ENCODE peak calls at places on chromosomes 7 and 10, in eight cellular contexts. One of them, this sample, is unnamed.

GRCh38 chr7:158013085-158013668 is 574.4 kb downstream of the PTPRN2 start:
- DNase-seq in pancreas: no peak
- DNase-seq in neural progenitor cell: no peak
- DNase-seq in colonic mucosa: no peak
- DNase-seq in uterus: no peak
- DNase-seq in cardiac muscle cell: no peak
- DNase-seq in suprapubic skin: no peak
- DNase-seq in ovary: no peak
- DNase-seq in this sample: no peak

GRCh38 chr10:120987359-120987758 is 136.2 kb downstream of the WDR11 start:
- DNase-seq in pancreas: no peak
- DNase-seq in neural progenitor cell: no peak
- DNase-seq in colonic mucosa: no peak
- DNase-seq in uterus: no peak
- DNase-seq in cardiac muscle cell: no peak
- DNase-seq in suprapubic skin: no peak
- DNase-seq in ovary: no peak
- DNase-seq in this sample: no peak

GRCh38 chr10:106226831-106227230 is 937.7 kb downstream of the SORCS1 start:
- DNase-seq in pancreas: no peak
- DNase-seq in neural progenitor cell: no peak
- DNase-seq in colonic mucosa: no peak
- DNase-seq in uterus: no peak
- DNase-seq in cardiac muscle cell: no peak
- DNase-seq in suprapubic skin: no peak
- DNase-seq in ovary: no peak
- DNase-seq in this sample: no peak

GRCh38 chr10:33837736-33838135 is 503.3 kb upstream of the NRP1 start:
- DNase-seq in pancreas: no peak
- DNase-seq in neural progenitor cell: no peak
- DNase-seq in colonic mucosa: no peak
- DNase-seq in uterus: no peak
- DNase-seq in cardiac muscle cell: no peak
- DNase-seq in suprapubic skin: no peak
- DNase-seq in ovary: no peak
- DNase-seq in this sample: no peak

GRCh38 chr7:106344861-106345260 is 60.1 kb upstream of the NAMPT start:
- DNase-seq in pancreas: no peak
- DNase-seq in neural progenitor cell: no peak
- DNase-seq in colonic mucosa: no peak
- DNase-seq in uterus: no peak
- DNase-seq in cardiac muscle cell: peak
- DNase-seq in suprapubic skin: no peak
- DNase-seq in ovary: no peak
- DNase-seq in this sample: no peak

GRCh38 chr10:63083904-63084689 is 49.0 kb upstream of the NRBF2 start:
- DNase-seq in pancreas: peak
- DNase-seq in neural progenitor cell: peak
- DNase-seq in colonic mucosa: peak
- DNase-seq in uterus: peak
- DNase-seq in cardiac muscle cell: peak
- DNase-seq in suprapubic skin: peak
- DNase-seq in ovary: peak
- DNase-seq in this sample: no peak

GRCh38 chr10:6141296-6142151 is 52.7 kb downstream of the RBM17 start:
- DNase-seq in pancreas: no peak
- DNase-seq in neural progenitor cell: no peak
- DNase-seq in colonic mucosa: no peak
- DNase-seq in uterus: no peak
- DNase-seq in cardiac muscle cell: peak
- DNase-seq in suprapubic skin: no peak
- DNase-seq in ovary: no peak
- DNase-seq in this sample: peak

GRCh38 chr10:87860156-87860795 is 3.1 kb downstream of the KLLN start:
- DNase-seq in pancreas: no peak
- DNase-seq in neural progenitor cell: peak
- DNase-seq in colonic mucosa: no peak
- DNase-seq in uterus: no peak
- DNase-seq in cardiac muscle cell: peak
- DNase-seq in suprapubic skin: no peak
- DNase-seq in ovary: no peak
- DNase-seq in this sample: peak

GRCh38 chr7:305410-306151 is 15.6 kb downstream of the FOXL3 start:
- DNase-seq in pancreas: no peak
- DNase-seq in neural progenitor cell: no peak
- DNase-seq in colonic mucosa: no peak
- DNase-seq in uterus: no peak
- DNase-seq in cardiac muscle cell: no peak
- DNase-seq in suprapubic skin: no peak
- DNase-seq in ovary: peak
- DNase-seq in this sample: no peak

GRCh38 chr7:12107841-12108249 is 103.2 kb upstream of the TMEM106B start:
- DNase-seq in pancreas: no peak
- DNase-seq in neural progenitor cell: no peak
- DNase-seq in colonic mucosa: no peak
- DNase-seq in uterus: no peak
- DNase-seq in cardiac muscle cell: no peak
- DNase-seq in suprapubic skin: no peak
- DNase-seq in ovary: no peak
- DNase-seq in this sample: no peak

GRCh38 chr7:113085781-113086390 is 741 bp downstream of the GPR85 start:
- DNase-seq in pancreas: no peak
- DNase-seq in neural progenitor cell: peak
- DNase-seq in colonic mucosa: no peak
- DNase-seq in uterus: no peak
- DNase-seq in cardiac muscle cell: peak
- DNase-seq in suprapubic skin: no peak
- DNase-seq in ovary: no peak
- DNase-seq in this sample: no peak

GRCh38 chr7:13875496-13876074 is 113.9 kb downstream of the ETV1 start:
- DNase-seq in pancreas: no peak
- DNase-seq in neural progenitor cell: no peak
- DNase-seq in colonic mucosa: no peak
- DNase-seq in uterus: no peak
- DNase-seq in cardiac muscle cell: no peak
- DNase-seq in suprapubic skin: no peak
- DNase-seq in ovary: no peak
- DNase-seq in this sample: no peak

GRCh38 chr10:69976795-69977546 is 75.7 kb upstream of the MACROH2A2 start:
- DNase-seq in pancreas: no peak
- DNase-seq in neural progenitor cell: no peak
- DNase-seq in colonic mucosa: no peak
- DNase-seq in uterus: no peak
- DNase-seq in cardiac muscle cell: no peak
- DNase-seq in suprapubic skin: no peak
- DNase-seq in ovary: no peak
- DNase-seq in this sample: no peak

GRCh38 chr10:121854809-121855445 is 72.9 kb downstream of the ATE1 start:
- DNase-seq in pancreas: no peak
- DNase-seq in neural progenitor cell: no peak
- DNase-seq in colonic mucosa: no peak
- DNase-seq in uterus: no peak
- DNase-seq in cardiac muscle cell: peak
- DNase-seq in suprapubic skin: no peak
- DNase-seq in ovary: no peak
- DNase-seq in this sample: no peak

GRCh38 chr7:80347173-80347572 is 164.7 kb downstream of the GNAT3 start:
- DNase-seq in pancreas: no peak
- DNase-seq in neural progenitor cell: no peak
- DNase-seq in colonic mucosa: no peak
- DNase-seq in uterus: no peak
- DNase-seq in cardiac muscle cell: peak
- DNase-seq in suprapubic skin: no peak
- DNase-seq in ovary: no peak
- DNase-seq in this sample: no peak

GRCh38 chr7:37234928-37235327 is 213.7 kb downstream of the ELMO1 start:
- DNase-seq in pancreas: no peak
- DNase-seq in neural progenitor cell: peak
- DNase-seq in colonic mucosa: no peak
- DNase-seq in uterus: no peak
- DNase-seq in cardiac muscle cell: peak
- DNase-seq in suprapubic skin: no peak
- DNase-seq in ovary: no peak
- DNase-seq in this sample: no peak

GRCh38 chr7:116525298-116525912 is 569 bp downstream of the CAV1 start:
- DNase-seq in pancreas: peak
- DNase-seq in neural progenitor cell: peak
- DNase-seq in colonic mucosa: peak
- DNase-seq in uterus: peak
- DNase-seq in cardiac muscle cell: peak
- DNase-seq in suprapubic skin: peak
- DNase-seq in ovary: peak
- DNase-seq in this sample: peak

GRCh38 chr7:152527610-152528032 is 91.8 kb upstream of the KMT2C start:
- DNase-seq in pancreas: no peak
- DNase-seq in neural progenitor cell: no peak
- DNase-seq in colonic mucosa: no peak
- DNase-seq in uterus: no peak
- DNase-seq in cardiac muscle cell: no peak
- DNase-seq in suprapubic skin: no peak
- DNase-seq in ovary: no peak
- DNase-seq in this sample: no peak

GRCh38 chr10:31062856-31063255 is 31.2 kb upstream of the ZNF438 start:
- DNase-seq in pancreas: no peak
- DNase-seq in neural progenitor cell: no peak
- DNase-seq in colonic mucosa: no peak
- DNase-seq in uterus: no peak
- DNase-seq in cardiac muscle cell: peak
- DNase-seq in suprapubic skin: no peak
- DNase-seq in ovary: no peak
- DNase-seq in this sample: no peak

GRCh38 chr7:78083466-78084120 is 285.0 kb downstream of the PHTF2 start:
- DNase-seq in pancreas: no peak
- DNase-seq in neural progenitor cell: no peak
- DNase-seq in colonic mucosa: no peak
- DNase-seq in uterus: no peak
- DNase-seq in cardiac muscle cell: no peak
- DNase-seq in suprapubic skin: no peak
- DNase-seq in ovary: no peak
- DNase-seq in this sample: no peak

GRCh38 chr7:240887-241421 is 48.6 kb downstream of the FAM20C start:
- DNase-seq in pancreas: no peak
- DNase-seq in neural progenitor cell: peak
- DNase-seq in colonic mucosa: no peak
- DNase-seq in uterus: no peak
- DNase-seq in cardiac muscle cell: no peak
- DNase-seq in suprapubic skin: no peak
- DNase-seq in ovary: no peak
- DNase-seq in this sample: no peak

GRCh38 chr7:111730476-111731300 is 168.4 kb upstream of the IMMP2L start:
- DNase-seq in pancreas: no peak
- DNase-seq in neural progenitor cell: peak
- DNase-seq in colonic mucosa: no peak
- DNase-seq in uterus: no peak
- DNase-seq in cardiac muscle cell: peak
- DNase-seq in suprapubic skin: no peak
- DNase-seq in ovary: no peak
- DNase-seq in this sample: no peak

GRCh38 chr10:7818295-7819125 is at the start of gene TAF3:
- DNase-seq in pancreas: peak
- DNase-seq in neural progenitor cell: peak
- DNase-seq in colonic mucosa: peak
- DNase-seq in uterus: peak
- DNase-seq in cardiac muscle cell: peak
- DNase-seq in suprapubic skin: peak
- DNase-seq in ovary: peak
- DNase-seq in this sample: peak

GRCh38 chr7:23538301-23538700 is 6.5 kb upstream of the TRA2A start:
- DNase-seq in pancreas: no peak
- DNase-seq in neural progenitor cell: no peak
- DNase-seq in colonic mucosa: no peak
- DNase-seq in uterus: no peak
- DNase-seq in cardiac muscle cell: no peak
- DNase-seq in suprapubic skin: no peak
- DNase-seq in ovary: no peak
- DNase-seq in this sample: no peak

GRCh38 chr10:104452977-104453376 is 99.3 kb downstream of the CFAP58 start:
- DNase-seq in pancreas: no peak
- DNase-seq in neural progenitor cell: no peak
- DNase-seq in colonic mucosa: no peak
- DNase-seq in uterus: no peak
- DNase-seq in cardiac muscle cell: no peak
- DNase-seq in suprapubic skin: no peak
- DNase-seq in ovary: no peak
- DNase-seq in this sample: no peak

DNA sequence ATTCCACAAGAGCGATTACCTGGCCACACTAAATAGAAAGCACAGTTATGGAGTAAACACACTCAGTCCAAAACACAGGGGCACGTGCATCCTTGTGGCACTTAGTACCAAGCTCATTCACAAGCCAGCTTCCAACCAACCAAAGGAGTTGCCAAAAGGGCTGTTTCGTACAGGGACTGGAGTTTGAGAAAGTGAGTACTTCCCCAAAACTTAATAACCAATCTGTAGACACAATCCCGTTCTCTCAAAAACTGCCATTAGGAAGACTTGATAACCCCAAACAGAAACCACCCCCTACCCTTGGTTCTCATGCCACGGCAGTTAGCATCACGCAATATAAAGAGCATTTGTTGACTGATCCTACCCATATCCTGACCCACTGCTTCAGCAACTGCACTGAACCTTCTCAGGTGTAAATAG is 166.2 kb upstream of the ASAH2 start:
- DNase-seq in pancreas: no peak
- DNase-seq in neural progenitor cell: no peak
- DNase-seq in colonic mucosa: no peak
- DNase-seq in uterus: no peak
- DNase-seq in cardiac muscle cell: no peak
- DNase-seq in suprapubic skin: no peak
- DNase-seq in ovary: no peak
- DNase-seq in this sample: no peak
- H3K27ac ChIP-seq in pancreas: peak
- H3K27ac ChIP-seq in neural progenitor cell: no peak
- H3K27ac ChIP-seq in colonic mucosa: peak
- H3K27ac ChIP-seq in uterus: peak
- H3K27ac ChIP-seq in cardiac muscle cell: no peak
- H3K27ac ChIP-seq in suprapubic skin: peak
- H3K27ac ChIP-seq in ovary: no peak
- H3K27ac ChIP-seq in this sample: peak

GRCh38 chr7:92228100-92228499 is 17.6 kb downstream of the KRIT1 start:
- DNase-seq in pancreas: no peak
- DNase-seq in neural progenitor cell: no peak
- DNase-seq in colonic mucosa: no peak
- DNase-seq in uterus: no peak
- DNase-seq in cardiac muscle cell: no peak
- DNase-seq in suprapubic skin: no peak
- DNase-seq in ovary: no peak
- DNase-seq in this sample: no peak
- TF ChIP-seq CTCF in pancreas: no peak
- TF ChIP-seq CTCF in neural progenitor cell: no peak
- TF ChIP-seq CTCF in colonic mucosa: no peak
- TF ChIP-seq CTCF in uterus: no peak
- TF ChIP-seq CTCF in cardiac muscle cell: no peak
- TF ChIP-seq CTCF in suprapubic skin: no peak
- TF ChIP-seq CTCF in ovary: no peak
- TF ChIP-seq CTCF in this sample: no peak

GRCh38 chr10:59363446-59363958 is 1.2 kb upstream of the FAM13C start:
- DNase-seq in pancreas: no peak
- DNase-seq in neural progenitor cell: no peak
- DNase-seq in colonic mucosa: no peak
- DNase-seq in uterus: no peak
- DNase-seq in cardiac muscle cell: no peak
- DNase-seq in suprapubic skin: no peak
- DNase-seq in ovary: no peak
- DNase-seq in this sample: no peak
- H3K4me3 ChIP-seq in pancreas: peak
- H3K4me3 ChIP-seq in neural progenitor cell: peak
- H3K4me3 ChIP-seq in colonic mucosa: no peak
- H3K4me3 ChIP-seq in uterus: no peak
- H3K4me3 ChIP-seq in cardiac muscle cell: no peak
- H3K4me3 ChIP-seq in suprapubic skin: peak
- H3K4me3 ChIP-seq in ovary: no peak
- H3K4me3 ChIP-seq in this sample: no peak

GRCh38 chr7:100694196-100694745 is at the start of gene GIGYF1:
- DNase-seq in pancreas: peak
- DNase-seq in neural progenitor cell: peak
- DNase-seq in colonic mucosa: peak
- DNase-seq in uterus: peak
- DNase-seq in cardiac muscle cell: peak
- DNase-seq in suprapubic skin: peak
- DNase-seq in ovary: peak
- DNase-seq in this sample: peak
- H3K27ac ChIP-seq in pancreas: peak
- H3K27ac ChIP-seq in neural progenitor cell: peak
- H3K27ac ChIP-seq in colonic mucosa: peak
- H3K27ac ChIP-seq in uterus: peak
- H3K27ac ChIP-seq in cardiac muscle cell: peak
- H3K27ac ChIP-seq in suprapubic skin: peak
- H3K27ac ChIP-seq in ovary: peak
- H3K27ac ChIP-seq in this sample: peak

This sample was measured in Peyer's patch.